ENCODE peak calls at places on chromosomes 4 and X, in seven cellular contexts. A is activated T-helper 1 cell treated with anti-CD3 and anti-CD28 coated beads, Interleukin-12 subunit alpha, Interleukin-12 subunit beta, Interleukin-2, Interleukin-4 antibody, amounts not matched to agents 30 ng/mL and 10 ng/mL and 1 ng/mL, durations not matched to agents 14 hours and 24 hours and 36 hours; O is activated naive CD4-positive, alpha-beta T cell; E is KG1; X is MCF 10A; W is colonic mucosa; P is iPS DF 6.9. B is an unnamed sample.

GRCh38 chrX:45765281-45765680 is 564.6 kb upstream of the DIPK2B start:
- DNase-seq in E (no peak), O (no peak), A (no peak), W (no peak), X (no peak), P (no peak), B (no peak)

GRCh38 chr4:23348789-23349498 is 540.9 kb downstream of the PPARGC1A start:
- DNase-seq in A (no peak), O (no peak), W (no peak), X (no peak), E (no peak), P (no peak), B (no peak)

GRCh38 chrX:153397256-153397960 is 3.7 kb downstream of the PNMA6E start:
- DNase-seq in O (no peak), W (no peak), A (no peak), X (no peak), P (no peak), E (no peak), B (no peak)

GRCh38 chr4:133000012-133000411 is 149.1 kb upstream of the PCDH10 start:
- DNase-seq in A (no peak), W (no peak), P (no peak), E (no peak), X (no peak), O (no peak), B (no peak)

GRCh38 chrX:1207496-1208025 is 4.9 kb downstream of the CRLF2 start:
- DNase-seq in O (no peak), W (no peak), E (no peak), P (no peak), X (no peak), A (no peak), B (no peak)

GRCh38 chr4:156898373-156899117 is 73.1 kb downstream of the PDGFC start:
- DNase-seq in A (no peak), W (no peak), P (no peak), X (peak; percentile 24), E (no peak), O (no peak), B (peak; percentile 52)

GRCh38 chr4:5787311-5787710 is 76.3 kb downstream of the EVC start:
- DNase-seq in W (no peak), A (no peak), E (no peak), X (no peak), O (no peak), P (no peak), B (no peak)

GRCh38 chr4:20195071-20195885 is 56.4 kb upstream of the SLIT2 start:
- DNase-seq in P (no peak), X (peak; percentile 31), A (no peak), O (no peak), W (no peak), E (no peak), B (no peak)

GRCh38 chr4:79823148-79823763 is 249.8 kb downstream of the ANTXR2 start:
- DNase-seq in O (no peak), W (no peak), X (peak; percentile 12), P (no peak), A (no peak), E (no peak), B (peak; percentile 3)

GRCh38 chrX:723781-724180 is 93.2 kb downstream of the SHOX start:
- DNase-seq in W (no peak), E (no peak), A (no peak), O (no peak), X (no peak), P (no peak), B (no peak)

GRCh38 chrX:115047715-115048114 is 30.3 kb upstream of the IL13RA2 start:
- DNase-seq in W (no peak), X (no peak), A (no peak), E (no peak), P (no peak), O (no peak), B (no peak)

GRCh38 chrX:46294234-46294633 is 251.0 kb downstream of the ZNF674 start:
- DNase-seq in W (no peak), O (no peak), X (no peak), P (no peak), E (no peak), A (no peak), B (no peak)

GRCh38 chr4:38943355-38943754 is 75.7 kb downstream of the FAM114A1 start:
- DNase-seq in X (no peak), O (no peak), E (no peak), P (no peak), W (peak; percentile 45), A (no peak), B (no peak)

GRCh38 chr4:159867673-159868072 is 764.8 kb downstream of the RAPGEF2 start:
- DNase-seq in P (no peak), W (no peak), X (peak; percentile 1), E (no peak), A (no peak), O (no peak), B (peak; percentile 3)

GRCh38 chr4:108097990-108098553 is 70.7 kb downstream of the LEF1 start:
- DNase-seq in X (no peak), O (no peak), A (no peak), E (no peak), W (no peak), P (no peak), B (no peak)

GRCh38 chrX:106898462-106898861 is 4.7 kb downstream of the RIPPLY1 start:
- DNase-seq in W (no peak), A (no peak), X (peak; percentile 75), E (no peak), O (no peak), P (no peak), B (peak; percentile 51)

GRCh38 chr4:13821522-13821921 is 194.0 kb upstream of the BOD1L1 start:
- DNase-seq in O (no peak), E (no peak), X (peak; percentile 6), A (no peak), W (no peak), P (peak; percentile 29), B (no peak)

GRCh38 chr4:84529169-84529751 is 30.2 kb upstream of the NKX6-1 start:
- DNase-seq in P (no peak), X (peak; percentile 51), W (no peak), E (peak; percentile 10), A (no peak), O (no peak), B (peak; percentile 37)

GRCh38 chr4:41069268-41069667 is 145.1 kb downstream of the APBB2 start:
- DNase-seq in P (no peak), W (no peak), O (no peak), A (no peak), X (no peak), E (no peak), B (no peak)

GRCh38 chr4:108072300-108072699 is 82.6 kb downstream of the HADH start:
- DNase-seq in W (peak; percentile 49), X (no peak), O (no peak), A (peak; percentile 58), E (no peak), P (no peak), B (peak; percentile 10)

GRCh38 chr4:5955201-5955821 is 62.4 kb upstream of the CRMP1 start:
- DNase-seq in O (no peak), P (no peak), E (no peak), W (no peak), A (no peak), X (no peak), B (no peak)

GRCh38 chr4:155758500-155759371 is at the start of gene GUCY1B1:
- DNase-seq in A (peak; percentile 55), X (peak; percentile 93), E (peak; percentile 3), P (peak; percentile 86), W (peak; percentile 76), O (peak; percentile 29), B (peak; percentile 95)

GRCh38 chr4:183444953-183445543 is 612 bp downstream of the CDKN2AIP start:
- DNase-seq in W (peak; percentile 54), X (no peak), E (no peak), O (peak; percentile 41), P (no peak), A (no peak), B (peak; percentile 35)

GRCh38 chr4:4869380-4869723 is 9.9 kb downstream of the MSX1 start:
- DNase-seq in A (no peak), W (no peak), O (no peak), P (no peak), X (no peak), E (no peak), B (no peak)

GRCh38 chr4:13654158-13654797 is 26.8 kb upstream of the BOD1L1 start:
- DNase-seq in X (peak; percentile 78), A (peak; percentile 70), E (peak; percentile 59), O (peak; percentile 63), W (peak; percentile 83), P (no peak), B (peak; percentile 73)

GRCh38 chr4:150178161-150178560 is 99.9 kb downstream of the DCLK2 start:
- DNase-seq in A (no peak), P (no peak), X (no peak), O (no peak), E (no peak), W (no peak), B (no peak)

GRCh38 chr4:108247511-108248088 is 78.9 kb upstream of the LEF1 start:
- DNase-seq in P (no peak), A (no peak), O (no peak), E (peak; percentile 4), W (no peak), X (peak; percentile 43), B (peak; percentile 35)

GRCh38 chr4:19774690-19775256 is 476.9 kb upstream of the SLIT2 start:
- DNase-seq in E (no peak), P (no peak), W (no peak), O (no peak), X (no peak), A (no peak), B (no peak)

GRCh38 chrX:126824596-126824995 is 5.1 kb downstream of the PRR32 start:
- DNase-seq in A (no peak), X (no peak), P (no peak), O (no peak), W (no peak), E (no peak), B (no peak)

GRCh38 chrX:2785538-2785937 is 33.7 kb downstream of the XG start:
- DNase-seq in O (no peak), P (no peak), W (no peak), X (no peak), E (no peak), A (no peak), B (peak; percentile 42)

GRCh38 chr4:29310252-29310651 is 1409.9 kb upstream of the PCDH7 start:
- DNase-seq in E (no peak), A (no peak), O (no peak), P (no peak), W (no peak), X (no peak), B (no peak)

GRCh38 chr4:7430368-7430964 is 4.3 kb downstream of the PSAPL1 start:
- DNase-seq in E (no peak), P (no peak), O (no peak), W (no peak), A (no peak), X (no peak), B (no peak)

GRCh38 chr4:184748251-184748652 is 14.4 kb upstream of the CENPU start:
- DNase-seq in E (no peak), W (peak; percentile 45), A (no peak), P (no peak), X (no peak), O (no peak), B (peak; percentile 93)

GRCh38 chr4:6767341-6767724 is 15.2 kb upstream of the KIAA0232 start:
- DNase-seq in P (no peak), X (peak; percentile 49), E (no peak), A (no peak), O (no peak), W (peak; percentile 69), B (peak; percentile 75)

GRCh38 chr4:4203688-4204400 is 22.9 kb downstream of the OTOP1 start:
- DNase-seq in X (peak; percentile 71), P (no peak), W (no peak), E (no peak), O (no peak), A (no peak), B (no peak)

GRCh38 chr4:66766557-66766956 is 778.7 kb downstream of the CENPC start:
- DNase-seq in X (no peak), O (no peak), P (peak; percentile 1), W (no peak), E (no peak), A (no peak), B (no peak)

GRCh38 chr4:68463796-68464195 is 16.5 kb downstream of the TMPRSS11E start:
- DNase-seq in O (no peak), X (peak; percentile 39), A (no peak), E (no peak), W (no peak), P (no peak), B (peak; percentile 80)

GRCh38 chr4:123505457-123506310 is 109.1 kb downstream of the SPRY1 start:
- DNase-seq in A (no peak), E (no peak), O (no peak), X (no peak), W (peak; percentile 37), P (peak; percentile 94), B (peak; percentile 51)

B was measured in epithelial cell of esophagus.